ENCODE peak calls at places on chromosomes 5 and 9, in six cellular contexts. One of them, this sample, is unnamed.
A peak's percentile ranks its signal among the peaks of the same experiment; 100 is the strongest.

GRCh38 chr5:156486394-156487238 is 159.7 kb downstream of the SGCD start:
- DNase-seq in mesothelial cell of epicardium: no peak
- DNase-seq in HTR-8/SVneo: no peak
- DNase-seq in CD4-positive, alpha-beta T cell: no peak
- DNase-seq in activated effector memory CD4-positive, alpha-beta T cell treated with Interleukin-2 at 50 U/mL for 16 hours: no peak
- DNase-seq in activated CD4-positive, alpha-beta T cell treated with anti-CD3 and anti-CD28 coated beads, Interleukin-2, amount 10 ng/mL, durations not matched to agents 7 days and 5 days: no peak
- DNase-seq in this sample: no peak

GRCh38 chr5:120735076-120735475 is 271.0 kb downstream of the PRR16 start:
- DNase-seq in mesothelial cell of epicardium: no peak
- DNase-seq in HTR-8/SVneo: no peak
- DNase-seq in CD4-positive, alpha-beta T cell: no peak
- DNase-seq in activated effector memory CD4-positive, alpha-beta T cell treated with Interleukin-2 at 50 U/mL for 16 hours: no peak
- DNase-seq in activated CD4-positive, alpha-beta T cell treated with anti-CD3 and anti-CD28 coated beads, Interleukin-2, amount 10 ng/mL, durations not matched to agents 7 days and 5 days: no peak
- DNase-seq in this sample: no peak

GRCh38 chr5:77306531-77306930 is 96.1 kb downstream of the PDE8B start:
- DNase-seq in mesothelial cell of epicardium: no peak
- DNase-seq in HTR-8/SVneo: no peak
- DNase-seq in CD4-positive, alpha-beta T cell: no peak
- DNase-seq in activated effector memory CD4-positive, alpha-beta T cell treated with Interleukin-2 at 50 U/mL for 16 hours: no peak
- DNase-seq in activated CD4-positive, alpha-beta T cell treated with anti-CD3 and anti-CD28 coated beads, Interleukin-2, amount 10 ng/mL, durations not matched to agents 7 days and 5 days: no peak
- DNase-seq in this sample: no peak

GRCh38 chr5:1096792-1097191 is 15.1 kb downstream of the SLC12A7 start:
- DNase-seq in mesothelial cell of epicardium: no peak
- DNase-seq in HTR-8/SVneo: no peak
- DNase-seq in CD4-positive, alpha-beta T cell: no peak
- DNase-seq in activated effector memory CD4-positive, alpha-beta T cell treated with Interleukin-2 at 50 U/mL for 16 hours: no peak
- DNase-seq in activated CD4-positive, alpha-beta T cell treated with anti-CD3 and anti-CD28 coated beads, Interleukin-2, amount 10 ng/mL, durations not matched to agents 7 days and 5 days: no peak
- DNase-seq in this sample: no peak

GRCh38 chr9:109033941-109034700 is 20.8 kb upstream of the CTNNAL1 start:
- DNase-seq in mesothelial cell of epicardium: no peak
- DNase-seq in HTR-8/SVneo: no peak
- DNase-seq in CD4-positive, alpha-beta T cell: no peak
- DNase-seq in activated effector memory CD4-positive, alpha-beta T cell treated with Interleukin-2 at 50 U/mL for 16 hours: no peak
- DNase-seq in activated CD4-positive, alpha-beta T cell treated with anti-CD3 and anti-CD28 coated beads, Interleukin-2, amount 10 ng/mL, durations not matched to agents 7 days and 5 days: no peak
- DNase-seq in this sample: no peak

GRCh38 chr9:123002754-123003153 is 30.7 kb upstream of the GPR21 start:
- DNase-seq in mesothelial cell of epicardium: no peak
- DNase-seq in HTR-8/SVneo: no peak
- DNase-seq in CD4-positive, alpha-beta T cell: no peak
- DNase-seq in activated effector memory CD4-positive, alpha-beta T cell treated with Interleukin-2 at 50 U/mL for 16 hours: no peak
- DNase-seq in activated CD4-positive, alpha-beta T cell treated with anti-CD3 and anti-CD28 coated beads, Interleukin-2, amount 10 ng/mL, durations not matched to agents 7 days and 5 days: no peak
- DNase-seq in this sample: no peak

GRCh38 chr5:139458580-139459407 is 3.7 kb downstream of the ECSCR start:
- DNase-seq in mesothelial cell of epicardium: no peak
- DNase-seq in HTR-8/SVneo: no peak
- DNase-seq in CD4-positive, alpha-beta T cell: peak; percentile 88
- DNase-seq in activated effector memory CD4-positive, alpha-beta T cell treated with Interleukin-2 at 50 U/mL for 16 hours: peak; percentile 72
- DNase-seq in activated CD4-positive, alpha-beta T cell treated with anti-CD3 and anti-CD28 coated beads, Interleukin-2, amount 10 ng/mL, durations not matched to agents 7 days and 5 days: peak; percentile 89
- DNase-seq in this sample: peak; percentile 74

GRCh38 chr9:127809562-127810377 is 7.1 kb downstream of the FPGS start:
- DNase-seq in mesothelial cell of epicardium: no peak
- DNase-seq in HTR-8/SVneo: no peak
- DNase-seq in CD4-positive, alpha-beta T cell: no peak
- DNase-seq in activated effector memory CD4-positive, alpha-beta T cell treated with Interleukin-2 at 50 U/mL for 16 hours: no peak
- DNase-seq in activated CD4-positive, alpha-beta T cell treated with anti-CD3 and anti-CD28 coated beads, Interleukin-2, amount 10 ng/mL, durations not matched to agents 7 days and 5 days: no peak
- DNase-seq in this sample: no peak